ENCODE peak calls at places on chromosomes 12 and 14, in eight cellular contexts. F is neural crest cell; I is astrocyte of the spinal cord; X is suprapubic skin; J is AG04450; C is CD8-positive, alpha-beta T cell; H is thoracic aorta; W is Caco-2. Z is an unnamed sample.
A peak's percentile ranks its signal among the peaks of the same experiment; 100 is the strongest.

GRCh38 chr14:104680806-104681688 is 8.4 kb upstream of the INF2 start:
- DNase-seq in X (peak; percentile 75), F (no peak), W (no peak), J (no peak), C (no peak), I (peak; percentile 78), H (peak; percentile 75), Z (peak; percentile 74)

GRCh38 chr12:105672576-105672975 is 342.1 kb downstream of the C12orf75 start:
- DNase-seq in W (no peak), I (no peak), X (peak; percentile 83), H (no peak), J (no peak), C (no peak), F (no peak), Z (peak; percentile 12)

GRCh38 chr12:95730457-95730856 is 60.1 kb downstream of the NTN4 start:
- DNase-seq in C (no peak), H (no peak), X (no peak), J (no peak), I (no peak), F (no peak), W (no peak), Z (no peak)

GRCh38 chr12:93106910-93107309 is 177.8 kb upstream of the EEA1 start:
- DNase-seq in F (no peak), J (no peak), C (no peak), W (no peak), H (no peak), X (no peak), I (no peak), Z (no peak)

GRCh38 chr14:99982449-99983250 is 82.6 kb upstream of the EVL start:
- DNase-seq in W (no peak), J (peak; percentile 45), H (no peak), I (peak; percentile 63), X (no peak), C (peak; percentile 65), F (peak; percentile 69), Z (peak; percentile 81)

GRCh38 chr12:62044450-62044849 is 215.8 kb upstream of the USP15 start:
- DNase-seq in W (no peak), H (no peak), C (no peak), X (no peak), J (no peak), I (no peak), F (no peak), Z (no peak)

GRCh38 chr12:117105902-117106301 is 6.7 kb upstream of the TESC start:
- DNase-seq in I (no peak), X (no peak), W (no peak), J (no peak), F (no peak), C (peak; percentile 28), H (no peak), Z (no peak)

GRCh38 chr12:75636607-75637006 is 125.2 kb upstream of the KRR1 start:
- DNase-seq in F (no peak), W (no peak), C (no peak), J (no peak), X (no peak), I (no peak), H (no peak), Z (no peak)

GRCh38 chr14:63713765-63714164 is 14.1 kb downstream of the SGPP1 start:
- DNase-seq in J (no peak), F (no peak), C (no peak), H (no peak), I (peak; percentile 54), W (no peak), X (no peak), Z (peak; percentile 42)

GRCh38 chr14:90062852-90063539 is 1.2 kb downstream of the KCNK13 start:
- DNase-seq in C (no peak), J (no peak), I (no peak), H (no peak), F (no peak), W (no peak), X (no peak), Z (no peak)

DNA sequence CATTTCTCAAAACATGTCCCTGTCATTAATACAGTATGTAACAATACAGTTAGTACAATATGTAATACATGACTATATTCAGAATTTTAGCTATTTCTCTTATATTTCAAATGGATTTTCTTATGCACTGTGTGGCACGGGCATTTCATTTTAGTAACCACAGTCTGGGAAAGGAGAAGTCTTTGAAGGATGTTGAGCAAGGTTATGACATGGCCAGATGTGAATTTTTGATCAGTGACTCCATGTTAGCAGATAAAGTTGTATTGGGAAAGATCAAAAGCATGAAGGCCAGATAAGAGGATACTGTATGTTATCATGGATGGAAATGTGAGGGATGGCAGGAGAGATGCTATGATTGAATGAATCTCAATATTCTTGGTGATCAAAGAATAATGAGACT is 285.2 kb downstream of the NAV3 start:
- DNase-seq in X (no peak), J (no peak), F (no peak), H (no peak), C (no peak), I (no peak), W (no peak), Z (no peak)
- TF ChIP-seq CTCF in X (no peak), J (no peak), F (no peak), H (no peak), C (no peak), I (no peak), W (no peak), Z (no peak)

GRCh38 chr12:49750027-49750977 is 8.9 kb downstream of the TMBIM6 start:
- DNase-seq in F (no peak), C (peak; percentile 23), W (no peak), H (no peak), I (peak; percentile 51), J (no peak), X (no peak), Z (peak; percentile 70)
- TF ChIP-seq CTCF in F (no peak), C (no peak), W (no peak), H (no peak), I (no peak), J (no peak), X (no peak), Z (no peak)

DNA sequence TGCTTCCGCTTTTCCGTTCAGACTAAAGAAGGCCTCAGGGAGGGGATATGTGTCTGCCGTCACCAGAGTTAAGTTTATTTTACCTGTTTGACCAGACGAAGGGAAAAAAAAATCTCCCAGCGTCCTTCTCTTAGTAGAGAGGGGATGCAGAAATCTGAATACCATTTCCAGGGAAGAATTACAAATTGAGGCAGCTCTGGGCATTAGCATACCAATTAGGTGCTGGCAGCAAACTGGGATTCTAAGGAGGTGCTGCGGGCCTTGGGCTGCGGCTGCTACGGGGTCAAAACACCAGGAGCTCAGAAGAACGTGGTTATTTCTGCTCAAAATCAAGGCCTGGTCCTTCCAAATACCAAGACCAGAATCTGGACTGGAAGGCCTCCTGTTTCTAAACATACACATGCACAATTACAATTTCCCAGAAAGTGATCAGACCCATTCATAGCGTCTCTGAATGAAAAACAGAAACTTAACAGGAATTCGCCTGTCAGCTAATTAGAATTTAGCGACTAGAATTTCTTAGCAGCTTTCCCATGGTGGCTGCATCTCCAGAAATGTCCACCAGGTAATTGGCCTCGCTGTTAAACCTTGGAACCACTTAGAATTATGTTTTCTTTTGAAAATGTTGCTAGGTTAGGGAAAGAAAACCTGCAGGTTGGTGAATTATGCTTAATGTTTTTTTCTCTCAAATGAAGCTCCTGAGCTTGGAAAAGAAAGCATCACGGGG is 617.0 kb downstream of the VRK1 start:
- DNase-seq in F (no peak), W (no peak), J (no peak), H (no peak), X (no peak), C (no peak), I (no peak), Z (no peak)
- TF ChIP-seq CTCF in F (peak; percentile 37), W (no peak), J (no peak), H (no peak), X (no peak), C (no peak), I (no peak), Z (no peak)

DNA sequence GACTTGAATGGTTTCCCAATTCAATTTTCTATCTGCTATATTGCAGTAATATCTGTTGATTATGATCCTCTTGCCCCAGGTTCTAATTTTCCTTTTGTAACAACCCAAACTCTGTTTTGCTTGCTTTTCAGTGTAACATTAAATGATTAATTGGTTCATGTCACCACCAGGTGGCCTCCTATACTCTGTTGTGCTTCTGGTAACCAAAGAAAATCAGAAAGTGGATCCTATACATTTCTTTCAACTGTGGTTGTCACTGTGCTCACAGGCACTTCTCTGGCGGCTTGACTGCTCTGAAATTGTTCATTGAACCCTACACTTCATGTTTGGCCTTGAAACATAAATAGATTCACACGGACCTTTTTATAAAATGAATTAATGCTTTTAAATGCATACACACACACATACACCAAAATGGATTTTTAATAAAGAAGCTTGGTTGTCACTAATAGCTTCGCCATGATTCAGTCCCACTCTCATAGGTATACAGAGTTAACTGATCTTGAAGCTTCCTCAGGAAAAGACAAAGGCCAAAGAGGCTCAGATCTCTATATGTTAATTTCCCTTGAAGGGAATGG is 227.5 kb upstream of the NPAS3 start:
- DNase-seq in F (peak; percentile 49), H (no peak), X (no peak), I (peak; percentile 59), W (no peak), J (no peak), C (no peak), Z (peak; percentile 72)
- TF ChIP-seq CTCF in F (peak; percentile 80), H (peak; percentile 53), X (peak; percentile 31), I (peak; percentile 32), W (peak; percentile 52), J (peak; percentile 45), C (no peak), Z (peak; percentile 51)

GRCh38 chr14:93132472-93133065 is 16.8 kb upstream of the ITPK1 start:
- DNase-seq in I (peak; percentile 33), F (peak; percentile 40), H (no peak), X (no peak), J (no peak), W (no peak), C (peak; percentile 41), Z (peak; percentile 51)
- TF ChIP-seq CTCF in I (peak; percentile 67), F (peak; percentile 54), H (no peak), X (no peak), J (peak; percentile 55), W (peak; percentile 21), C (peak; percentile 32), Z (peak; percentile 53)